ENCODE peak calls at places on chromosomes 7 and 10, in ten cellular contexts. Z, G, Y, P, X, H, D, W, V and L are unnamed samples. For H3K27me3, the result is how much of the 10 kb centered on the place peaks cover.

GRCh38 chr7:99036531-99037175 is 107.3 kb downstream of the SMURF1 start:
- DNase-seq in Z (no peak), H (peak), G (peak), X (no peak), P (no peak), D (no peak), W (no peak), V (no peak), Y (no peak), L (no peak)

GRCh38 chr7:29893351-29894005 is 87.2 kb downstream of the WIPF3 start:
- DNase-seq in Z (no peak), Y (no peak), G (no peak), H (no peak), W (no peak), V (no peak), P (no peak), X (no peak), D (no peak), L (no peak)

GRCh38 chr10:21481407-21481806 is 44.1 kb downstream of the SKIDA1 start:
- DNase-seq in P (no peak), H (no peak), Z (no peak), D (no peak), Y (no peak), V (no peak), W (no peak), G (no peak), X (no peak), L (no peak)

GRCh38 chr10:60375293-60376004 is 14.2 kb downstream of the ANK3 start:
- DNase-seq in D (no peak), V (no peak), W (no peak), X (no peak), Y (no peak), P (no peak), H (no peak), Z (no peak), G (no peak), L (no peak)

GRCh38 chr10:110566472-110567200 is 859 bp upstream of the SMC3 start:
- DNase-seq in D (no peak), V (no peak), P (no peak), H (no peak), W (no peak), Z (no peak), Y (peak), X (no peak), G (no peak), L (no peak)

GRCh38 chr7:159115601-159116501 is 28.8 kb downstream of the VIPR2 start:
- DNase-seq in G (no peak), P (no peak), X (peak), W (no peak), V (no peak), Z (no peak), D (no peak), Y (peak), H (no peak), L (no peak)

GRCh38 chr7:19798986-19799385 is 25.6 kb upstream of the TMEM196 start:
- DNase-seq in Y (no peak), V (no peak), H (peak), G (no peak), X (no peak), Z (no peak), D (no peak), W (no peak), P (no peak), L (no peak)

GRCh38 chr10:101563497-101564040 is 24.5 kb downstream of the POLL start:
- DNase-seq in Z (no peak), P (no peak), D (no peak), Y (no peak), G (no peak), W (no peak), X (no peak), V (no peak), H (no peak), L (no peak)

GRCh38 chr7:119472398-119473038 is 800.5 kb upstream of the KCND2 start:
- DNase-seq in X (peak), D (no peak), G (no peak), W (peak), Y (no peak), H (no peak), P (no peak), Z (no peak), V (no peak), L (no peak)

GRCh38 chr10:77233466-77233865 is 404.1 kb downstream of the KCNMA1 start:
- DNase-seq in P (no peak), H (no peak), W (no peak), V (no peak), Z (no peak), Y (no peak), G (no peak), D (no peak), X (no peak), L (no peak)

GRCh38 chr7:93944673-93945072 is 23.1 kb downstream of the GNG11 start:
- DNase-seq in X (no peak), Y (peak), H (peak), P (no peak), G (peak), V (no peak), D (no peak), W (no peak), Z (no peak), L (no peak)

GRCh38 chr10:23196915-23197314 is 4.8 kb downstream of the PTF1A start:
- DNase-seq in W (no peak), X (no peak), Y (no peak), D (no peak), P (no peak), Z (no peak), H (no peak), V (no peak), G (no peak), L (no peak)
- H3K27me3 ChIP-seq in W (half or more), X (under half), Y (under half), D (under half), P (half or more), Z (under half), H (under half), V (under half), G (half or more), L (half or more)

GRCh38 chr10:71388736-71389310 is 7.9 kb upstream of the CDH23 start:
- DNase-seq in Z (no peak), Y (no peak), X (no peak), D (no peak), P (no peak), G (no peak), H (no peak), V (no peak), W (no peak), L (no peak)
- H3K27me3 ChIP-seq in Z (under half), Y (half or more), X (under half), D (under half), P (under half), G (under half), H (under half), V (under half), W (under half), L (half or more)

DNA sequence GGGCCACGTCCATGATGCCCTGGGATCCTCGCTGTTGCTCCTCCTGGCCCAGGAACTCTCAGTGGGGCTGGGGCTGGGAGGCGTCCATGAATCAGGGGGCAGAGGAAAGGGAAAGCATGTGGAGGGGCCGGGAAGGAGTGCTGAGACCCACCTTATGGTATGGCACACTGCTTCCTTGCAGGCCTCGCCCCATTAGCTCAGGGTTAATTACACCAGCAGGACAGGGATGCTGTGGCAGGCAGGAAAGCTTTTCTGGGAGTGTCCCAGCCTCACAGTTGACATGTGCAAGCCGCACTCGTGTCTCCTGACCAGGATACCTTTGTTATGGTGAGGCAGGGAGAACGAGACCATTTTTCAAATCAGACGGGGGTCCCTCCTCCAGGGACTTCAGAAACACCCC is 109.7 kb upstream of the PCBD1 start:
- DNase-seq in X (no peak), Z (no peak), V (no peak), W (no peak), H (no peak), Y (no peak), G (no peak), P (no peak), D (no peak), L (no peak)
- H3K27me3 ChIP-seq in X (under half), Z (under half), V (under half), W (under half), H (under half), Y (under half), G (under half), P (under half), D (half or more), L (under half)

GRCh38 chr10:86374664-86375063 is 8.1 kb upstream of the GRID1 start:
- DNase-seq in X (no peak), P (no peak), H (no peak), Y (no peak), W (no peak), V (no peak), Z (no peak), G (no peak), D (no peak), L (no peak)
- H3K27me3 ChIP-seq in X (under half), P (under half), H (under half), Y (under half), W (under half), V (under half), Z (under half), G (half or more), D (under half), L (under half)

GRCh38 chr10:70124918-70125317 is 7.7 kb downstream of the AIFM2 start:
- DNase-seq in G (no peak), Z (no peak), P (no peak), W (no peak), V (no peak), X (no peak), Y (no peak), H (no peak), D (no peak), L (no peak)
- H3K27me3 ChIP-seq in G (under half), Z (under half), P (under half), W (under half), V (under half), X (under half), Y (under half), H (under half), D (under half), L (under half)

DNA sequence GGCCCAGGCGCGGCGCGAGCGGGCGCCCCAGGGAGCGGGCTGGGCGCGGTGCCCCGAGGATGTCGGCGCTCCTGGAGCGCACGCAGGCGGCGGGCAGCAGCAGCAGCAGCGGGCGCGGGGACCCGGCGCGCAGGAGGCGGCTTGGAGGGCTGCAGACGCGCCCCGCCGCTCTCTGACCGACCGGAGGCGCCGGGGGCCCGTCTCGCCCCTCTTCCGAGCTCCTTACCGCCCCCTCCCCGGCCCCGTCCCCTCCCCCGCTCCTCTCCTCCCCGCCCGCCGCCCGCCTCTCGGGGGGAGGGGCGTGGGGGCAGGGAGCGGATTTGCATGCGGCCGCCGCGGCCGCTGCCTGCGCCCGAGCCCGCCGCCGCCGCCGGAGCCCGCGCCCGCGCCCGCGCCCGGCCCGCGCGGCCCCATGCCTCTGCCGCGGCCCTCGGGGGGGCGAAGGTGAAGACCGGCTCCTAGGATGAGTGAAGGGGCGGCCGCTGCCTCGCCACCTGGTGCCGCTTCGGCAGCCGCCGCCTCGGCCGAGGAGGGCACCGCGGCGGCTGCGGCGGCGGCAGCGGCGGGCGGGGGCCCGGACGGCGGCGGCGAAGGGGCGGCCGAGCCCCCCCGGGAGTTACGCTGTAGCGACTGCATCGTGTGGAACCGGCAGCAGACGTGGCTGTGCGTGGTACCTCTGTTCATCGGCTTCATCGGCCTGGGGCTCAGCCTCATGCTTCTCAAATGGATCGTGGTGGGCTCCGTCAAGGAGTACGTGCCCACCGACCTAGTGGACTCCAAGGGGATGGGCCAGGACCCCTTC is at the start of gene NRG3:
- DNase-seq in H (no peak), W (no peak), Z (no peak), Y (peak), D (no peak), X (no peak), V (no peak), G (no peak), P (no peak), L (no peak)
- H3K27me3 ChIP-seq in H (under half), W (under half), Z (under half), Y (under half), D (under half), X (under half), V (under half), G (half or more), P (under half), L (under half)

GRCh38 chr7:54662701-54663100 is 96.3 kb downstream of the SEC61G start:
- DNase-seq in V (no peak), H (no peak), W (no peak), Z (no peak), P (no peak), G (no peak), D (no peak), Y (no peak), X (no peak), L (no peak)

GRCh38 chr7:54663603-54664234 is 95.3 kb downstream of the SEC61G start:
- DNase-seq in X (no peak), H (no peak), Y (peak), G (no peak), V (no peak), W (no peak), Z (no peak), P (no peak), D (no peak), L (no peak)

GRCh38 chr7:54663186-54663585 is 95.8 kb downstream of the SEC61G start:
- DNase-seq in P (no peak), D (no peak), G (no peak), H (no peak), Z (no peak), W (no peak), X (no peak), V (no peak), Y (no peak), L (no peak)

GRCh38 chr7:54664235-54665228 is 94.5 kb downstream of the SEC61G start:
- DNase-seq in Z (no peak), P (no peak), D (peak), W (peak), G (peak), H (peak), Y (peak), X (peak), V (no peak), L (no peak)
- H3K27me3 ChIP-seq in Z (under half), P (half or more), D (half or more), W (under half), G (under half), H (under half), Y (under half), X (under half), V (under half), L (under half)

DNA sequence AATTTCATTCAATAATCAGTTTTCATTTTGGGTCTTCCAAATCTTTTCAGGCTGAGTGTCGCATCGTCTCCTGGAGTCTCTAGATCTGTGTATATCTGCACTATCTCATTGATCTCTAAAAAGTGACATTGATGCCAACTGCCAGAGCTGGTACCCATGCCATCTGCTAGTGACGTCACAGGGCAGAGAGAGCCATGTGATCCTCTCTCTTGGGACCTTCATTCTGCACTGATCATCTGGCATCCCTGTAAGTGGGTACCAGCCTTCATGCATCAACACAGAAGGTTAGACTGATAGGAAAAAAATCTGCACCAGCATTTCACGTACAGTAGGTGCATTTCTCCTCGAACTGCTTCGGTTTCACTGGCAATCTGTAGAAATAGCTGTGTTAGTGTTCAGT is at the start of gene NEUROD6:
- DNase-seq in W (no peak), H (no peak), X (no peak), V (no peak), P (no peak), G (no peak), Z (no peak), D (no peak), Y (no peak), L (no peak)
- H3K27me3 ChIP-seq in W (under half), H (under half), X (under half), V (under half), P (under half), G (half or more), Z (under half), D (under half), Y (under half), L (under half)

DNA sequence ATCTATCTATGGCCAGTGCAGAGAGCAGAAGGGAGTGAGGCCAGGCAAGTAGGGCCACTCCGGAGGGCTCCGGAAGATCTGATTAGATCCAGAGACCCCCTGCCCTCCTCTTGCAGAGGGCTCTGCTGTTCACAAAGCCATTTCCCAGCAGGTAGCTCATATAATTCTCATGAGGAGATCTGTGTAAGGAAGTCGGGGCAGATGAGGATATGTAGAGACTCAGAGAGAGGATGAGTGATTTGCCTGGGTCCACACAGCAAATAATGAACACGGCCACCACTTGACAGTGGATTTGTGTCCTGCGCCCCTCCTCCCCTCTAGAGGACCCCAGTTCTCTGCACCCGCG is 2.6 kb downstream of the MUC12 start:
- DNase-seq in W (no peak), Z (no peak), G (no peak), V (no peak), X (no peak), P (no peak), Y (no peak), D (no peak), H (no peak), L (no peak)
- H3K27me3 ChIP-seq in W (under half), Z (under half), G (under half), V (under half), X (under half), P (under half), Y (half or more), D (half or more), H (under half), L (under half)